ENCODE peak calls at places on chromosomes 4 and X, in ten cellular contexts. B is GM23338, J is nephron progenitor cell, M is OCI-LY7, K is fibroblast of pulmonary artery, P is esophagus muscularis mucosa, D is GM13976, U is neural progenitor cell, Y is GM10248, V is fibroblast of villous mesenchyme. A is an unnamed sample.

GRCh38 chr4:41657561-41657960 is 91.0 kb downstream of the PHOX2B start:
- DNase-seq in B (no peak), J (no peak), P (no peak), M (no peak), U (no peak), K (no peak), V (no peak), Y (no peak), D (no peak), A (no peak)

GRCh38 chrX:68808686-68809357 is 20.0 kb upstream of the EFNB1 start:
- DNase-seq in J (no peak), U (peak), D (no peak), Y (no peak), V (no peak), B (peak), M (no peak), K (peak), P (no peak), A (no peak)

GRCh38 chr4:54063737-54064316 is 578 bp downstream of the CHIC2 start:
- DNase-seq in Y (peak), J (no peak), D (peak), B (peak), P (no peak), V (peak), M (peak), K (no peak), U (peak), A (peak)

GRCh38 chr4:42655921-42656735 is 777 bp downstream of the ATP8A1 start:
- DNase-seq in M (peak), K (no peak), Y (peak), B (peak), P (no peak), U (peak), J (peak), D (peak), V (no peak), A (peak)

GRCh38 chrX:68193234-68193633 is 240.1 kb downstream of the OPHN1 start:
- DNase-seq in D (no peak), J (no peak), K (peak), P (no peak), Y (no peak), V (no peak), M (no peak), U (no peak), B (no peak), A (no peak)

GRCh38 chr4:2051086-2051485 is 8.0 kb upstream of the NAT8L start:
- DNase-seq in B (no peak), U (peak), K (no peak), M (no peak), D (no peak), V (no peak), J (no peak), Y (no peak), P (no peak), A (peak)

GRCh38 chr4:145709336-145709735 is 29.4 kb downstream of the C4orf51 start:
- DNase-seq in M (no peak), Y (no peak), V (no peak), P (no peak), J (no peak), U (no peak), B (no peak), K (no peak), D (no peak), A (no peak)

GRCh38 chr4:87785858-87786509 is 13.4 kb upstream of the IBSP start:
- DNase-seq in D (no peak), Y (no peak), M (no peak), U (no peak), V (no peak), B (no peak), P (no peak), J (no peak), K (no peak), A (no peak)

GRCh38 chrX:134752558-134752957 is 94.3 kb upstream of the PLAC1 start:
- DNase-seq in M (no peak), K (no peak), U (no peak), Y (no peak), V (peak), D (no peak), B (no peak), P (no peak), J (no peak), A (no peak)

GRCh38 chr4:146643812-146644401 is 5.2 kb downstream of the POU4F2 start:
- DNase-seq in K (peak), J (no peak), Y (peak), V (peak), M (peak), P (no peak), B (peak), D (peak), U (peak), A (no peak)

GRCh38 chrX:20623448-20623847 is 356.7 kb upstream of the RPS6KA3 start:
- DNase-seq in U (no peak), D (no peak), Y (no peak), M (no peak), J (no peak), B (no peak), K (no peak), P (no peak), V (no peak), A (no peak)

GRCh38 chrX:40132751-40133150 is 35.0 kb upstream of the BCOR start:
- DNase-seq in U (no peak), V (peak), Y (no peak), M (no peak), J (no peak), D (no peak), K (peak), P (peak), B (no peak), A (peak)

DNA sequence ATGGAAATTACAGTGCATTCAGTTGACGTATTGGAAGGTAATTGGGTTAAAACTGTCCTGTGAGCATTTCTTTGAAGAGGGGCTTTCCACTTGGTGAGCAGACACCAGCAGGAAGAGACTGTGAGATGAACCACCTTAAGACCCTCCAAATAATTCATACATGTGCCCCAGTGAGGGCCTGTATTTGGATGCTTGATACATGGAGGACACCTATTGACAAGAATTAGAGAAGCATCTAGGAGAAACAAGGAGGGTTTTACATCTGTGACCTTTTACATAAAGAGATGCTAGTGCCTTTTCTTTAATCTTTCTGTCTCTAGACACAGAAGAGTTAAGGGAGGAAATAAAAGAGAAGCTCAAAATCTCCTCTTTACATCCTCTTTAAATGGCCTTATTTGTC is 1115.3 kb upstream of the IGFBP7 start:
- DNase-seq in V (no peak), Y (no peak), M (no peak), B (peak), K (no peak), P (no peak), U (no peak), J (no peak), D (no peak), A (no peak)
- TF ChIP-seq CTCF in V (no peak), Y (no peak), M (no peak), B (peak), K (no peak), P (no peak), U (peak), J (no peak), D (no peak), A (no peak)

GRCh38 chr4:60020389-60020788 is 1179.7 kb upstream of the ADGRL3 start:
- DNase-seq in M (no peak), U (no peak), D (no peak), P (no peak), J (peak), Y (no peak), K (no peak), V (no peak), B (no peak), A (no peak)

GRCh38 chr4:60013458-60013857 is 1186.7 kb upstream of the ADGRL3 start:
- DNase-seq in J (no peak), Y (no peak), K (no peak), U (no peak), P (no peak), V (no peak), M (no peak), D (no peak), B (no peak), A (no peak)

GRCh38 chr4:60019946-60020345 is 1180.2 kb upstream of the ADGRL3 start:
- DNase-seq in B (no peak), J (no peak), D (no peak), P (no peak), K (no peak), M (no peak), U (no peak), Y (no peak), V (no peak), A (no peak)

DNA sequence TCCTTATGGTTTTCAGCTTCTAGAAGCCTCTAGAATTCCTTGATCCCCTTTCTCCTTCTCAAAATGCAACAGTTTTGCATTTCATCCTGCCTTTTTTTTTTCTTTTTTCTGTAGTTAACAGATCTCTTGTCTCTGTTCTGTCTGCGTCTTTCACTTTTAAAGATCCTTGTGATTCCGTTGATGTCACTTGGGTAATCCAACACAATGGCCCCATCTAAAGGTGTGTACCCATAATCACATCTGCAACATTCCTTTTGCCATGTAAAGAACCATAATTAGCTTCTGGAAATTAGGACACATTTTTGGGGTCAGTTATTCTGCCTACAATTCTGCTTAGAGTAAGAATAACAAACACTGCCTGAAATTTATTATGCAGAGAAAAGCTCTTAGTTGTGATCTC is 1180.9 kb upstream of the ADGRL3 start:
- DNase-seq in M (no peak), D (no peak), U (no peak), P (no peak), K (no peak), Y (no peak), B (peak), J (no peak), V (no peak), A (no peak)
- TF ChIP-seq CTCF in M (no peak), D (no peak), U (no peak), P (no peak), K (no peak), Y (no peak), B (peak), J (no peak), V (no peak), A (no peak)

GRCh38 chr4:23660865-23661264 is 229.0 kb downstream of the PPARGC1A start:
- DNase-seq in M (no peak), D (no peak), V (no peak), U (no peak), J (no peak), K (no peak), P (no peak), Y (no peak), B (no peak), A (no peak)
- TF ChIP-seq CTCF in M (peak), D (no peak), V (no peak), U (peak), J (no peak), K (no peak), P (no peak), Y (no peak), B (peak), A (no peak)

GRCh38 chrX:18895157-18895952 is 88.6 kb downstream of the PHKA2 start:
- DNase-seq in B (no peak), J (no peak), M (no peak), P (no peak), Y (no peak), K (peak), V (no peak), D (no peak), U (no peak), A (no peak)
- TF ChIP-seq CTCF in B (no peak), J (no peak), M (no peak), P (peak), Y (no peak), K (peak), V (no peak), D (no peak), U (no peak), A (no peak)

GRCh38 chr4:128802680-128803628 is 6.5 kb upstream of the JADE1 start:
- DNase-seq in V (no peak), P (no peak), M (no peak), Y (no peak), U (no peak), J (no peak), D (no peak), K (no peak), B (peak), A (no peak)
- TF ChIP-seq CTCF in V (no peak), P (no peak), M (no peak), Y (no peak), U (no peak), J (no peak), D (no peak), K (no peak), B (no peak), A (no peak)

GRCh38 chrX:138756234-138756633 is 44.7 kb upstream of the FGF13 start:
- DNase-seq in K (peak), P (no peak), B (peak), V (peak), M (no peak), D (no peak), J (peak), Y (no peak), U (peak), A (no peak)
- TF ChIP-seq CTCF in K (no peak), P (no peak), B (peak), V (no peak), M (no peak), D (no peak), J (peak), Y (no peak), U (peak), A (no peak)

DNA sequence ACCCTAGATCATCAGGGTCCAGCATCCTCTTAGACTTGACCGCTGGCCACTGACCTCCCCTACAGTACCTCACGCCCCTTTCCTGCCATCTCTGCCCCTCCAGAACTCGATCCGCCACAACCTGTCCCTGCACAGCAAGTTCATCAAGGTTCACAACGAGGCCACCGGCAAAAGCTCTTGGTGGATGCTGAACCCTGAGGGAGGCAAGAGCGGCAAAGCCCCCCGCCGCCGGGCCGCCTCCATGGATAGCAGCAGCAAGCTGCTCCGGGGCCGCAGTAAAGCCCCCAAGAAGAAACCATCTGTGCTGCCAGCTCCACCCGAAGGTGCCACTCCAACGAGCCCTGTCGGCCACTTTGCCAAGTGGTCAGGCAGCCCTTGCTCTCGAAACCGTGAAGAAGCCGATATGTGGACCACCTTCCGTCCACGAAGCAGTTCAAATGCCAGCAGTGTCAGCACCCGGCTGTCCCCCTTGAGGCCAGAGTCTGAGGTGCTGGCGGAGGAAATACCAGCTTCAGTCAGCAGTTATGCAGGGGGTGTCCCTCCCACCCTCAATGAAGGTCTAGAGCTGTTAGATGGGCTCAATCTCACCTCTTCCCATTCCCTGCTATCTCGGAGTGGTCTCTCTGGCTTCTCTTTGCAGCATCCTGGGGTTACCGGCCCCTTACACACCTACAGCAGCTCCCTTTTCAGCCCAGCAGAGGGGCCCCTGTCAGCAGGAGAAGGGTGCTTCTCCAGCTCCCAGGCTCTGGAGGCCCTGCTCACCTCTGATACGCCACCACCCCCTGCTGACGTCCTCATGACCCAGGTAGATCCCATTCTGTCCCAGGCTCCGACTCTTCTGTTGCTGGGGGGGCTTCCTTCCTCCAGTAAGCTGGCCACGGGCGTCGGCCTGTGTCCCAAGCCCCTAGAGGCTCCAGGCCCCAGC is 5.2 kb downstream of the FOXO4 start:
- DNase-seq in J (no peak), P (no peak), B (no peak), V (no peak), Y (no peak), D (no peak), M (no peak), K (no peak), U (no peak), A (no peak)
- TF ChIP-seq CTCF in J (no peak), P (no peak), B (peak), V (no peak), Y (no peak), D (no peak), M (peak), K (no peak), U (no peak), A (no peak)

DNA sequence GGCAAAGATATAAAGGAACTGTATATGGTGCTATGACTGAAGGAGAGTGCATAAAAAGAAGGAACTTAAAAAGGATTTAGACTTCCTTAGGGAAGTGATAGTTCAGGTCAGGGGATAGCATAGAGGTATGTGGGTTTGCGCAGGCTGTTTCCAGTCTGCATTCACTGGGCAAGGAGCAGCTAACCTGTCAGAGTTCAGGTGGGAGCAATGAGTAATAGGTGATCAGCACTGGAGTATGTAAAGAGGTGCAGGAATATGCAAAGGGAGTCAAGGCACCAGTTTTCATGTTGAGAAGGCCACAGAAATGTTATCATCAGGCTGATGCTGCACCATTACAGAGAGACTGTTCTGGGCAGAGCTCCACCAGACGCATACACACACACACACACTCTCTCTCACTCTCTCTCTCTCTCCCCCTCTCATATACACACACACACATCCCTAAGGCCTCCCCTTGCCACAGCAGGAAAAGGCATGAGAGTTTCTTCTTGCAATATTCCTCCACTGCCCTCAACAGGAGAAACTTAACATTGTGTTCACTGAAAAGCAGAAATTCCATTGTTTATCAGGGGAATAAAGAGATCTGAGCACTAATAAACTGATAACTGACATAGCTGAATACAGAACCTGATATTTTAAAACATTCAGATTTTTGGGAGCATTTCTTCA is 256.4 kb upstream of the GRID2 start:
- DNase-seq in P (no peak), V (peak), B (peak), Y (no peak), D (no peak), J (no peak), U (peak), M (no peak), K (peak), A (no peak)
- TF ChIP-seq CTCF in P (no peak), V (no peak), B (peak), Y (no peak), D (no peak), J (no peak), U (no peak), M (no peak), K (peak), A (no peak)

GRCh38 chrX:65528705-65529340 is 5.8 kb downstream of the LAS1L start:
- DNase-seq in U (peak), Y (peak), D (peak), B (peak), J (peak), M (peak), P (no peak), K (peak), V (peak), A (peak)

GRCh38 chrX:65522739-65523372 is 11.7 kb downstream of the LAS1L start:
- DNase-seq in B (no peak), D (no peak), J (no peak), Y (no peak), U (no peak), M (no peak), V (peak), K (peak), P (no peak), A (no peak)

GRCh38 chrX:65532016-65532415 is 2.6 kb downstream of the LAS1L start:
- DNase-seq in K (no peak), P (no peak), V (no peak), D (no peak), Y (no peak), J (no peak), B (no peak), M (no peak), U (no peak), A (no peak)

GRCh38 chrX:65524139-65524538 is 10.4 kb downstream of the LAS1L start:
- DNase-seq in U (no peak), D (no peak), K (no peak), V (no peak), B (no peak), P (no peak), Y (no peak), M (no peak), J (no peak), A (no peak)

DNA sequence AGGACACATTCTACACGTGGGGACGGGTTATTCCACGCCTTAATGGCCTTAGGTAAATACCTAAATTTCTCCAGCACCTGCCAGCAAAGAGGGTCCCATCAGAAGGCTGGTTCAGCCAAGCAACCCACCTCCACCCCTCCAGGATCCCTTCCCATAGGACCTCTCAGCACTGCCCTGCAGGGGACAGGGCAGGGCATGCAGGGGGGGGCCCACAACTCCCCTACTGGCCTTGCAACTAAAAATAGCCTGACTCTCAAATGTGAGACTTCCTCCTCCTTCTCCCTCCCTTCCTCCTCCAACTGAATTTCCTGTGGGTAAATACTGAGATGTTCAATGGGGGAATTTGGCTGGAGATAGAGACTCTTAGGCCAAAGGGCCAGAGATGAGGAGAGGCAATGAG is 6.3 kb downstream of the LAS1L start:
- DNase-seq in V (no peak), D (no peak), Y (no peak), M (no peak), B (no peak), J (no peak), U (no peak), P (no peak), K (no peak), A (no peak)
- TF ChIP-seq CTCF in V (no peak), D (no peak), Y (no peak), M (no peak), B (no peak), J (no peak), U (no peak), P (no peak), K (no peak), A (no peak)